ENCODE peak calls at places on chromosomes 3 and 15, in seven cellular contexts. G, C, A, V, D, U and H are unnamed samples.

GRCh38 chr3:107412376-107412775 is 35.1 kb downstream of the CCDC54 start:
- DNase-seq in U (no peak), D (no peak), G (peak), V (no peak), C (no peak), A (no peak), H (no peak)

GRCh38 chr15:31328999-31329639 is 2.5 kb downstream of the KLF13 start:
- DNase-seq in C (peak), V (peak), A (no peak), D (no peak), U (no peak), G (no peak), H (no peak)

GRCh38 chr15:44308415-44308814 is 19.9 kb downstream of the GOLM2 start:
- DNase-seq in A (peak), D (no peak), G (no peak), U (no peak), V (no peak), C (no peak), H (no peak)

GRCh38 chr15:66880380-66881155 is 178.5 kb downstream of the SMAD6 start:
- DNase-seq in V (no peak), C (no peak), U (no peak), D (no peak), G (no peak), A (no peak), H (no peak)

GRCh38 chr3:122214718-122215117 is 31.2 kb downstream of the CASR start:
- DNase-seq in C (no peak), A (no peak), G (no peak), D (no peak), V (no peak), U (no peak), H (no peak)

GRCh38 chr3:169237181-169237580 is 426.3 kb downstream of the MECOM start:
- DNase-seq in D (no peak), G (peak), A (no peak), C (no peak), U (no peak), V (no peak), H (no peak)

GRCh38 chr3:31531465-31531991 is 1.2 kb upstream of the STT3B start:
- DNase-seq in U (no peak), G (peak), C (no peak), A (no peak), V (peak), D (no peak), H (no peak)

GRCh38 chr3:187964759-187965158 is 189.2 kb upstream of the LPP start:
- DNase-seq in A (no peak), V (no peak), G (no peak), D (no peak), C (no peak), U (no peak), H (no peak)

GRCh38 chr15:31473384-31474058 is 146.9 kb downstream of the KLF13 start:
- DNase-seq in G (no peak), C (no peak), D (no peak), A (no peak), V (no peak), U (no peak), H (no peak)

GRCh38 chr15:57920916-57921315 is 144.6 kb downstream of the ALDH1A2 start:
- DNase-seq in G (no peak), A (no peak), U (no peak), D (no peak), C (no peak), V (no peak), H (no peak)

GRCh38 chr3:190514163-190515153 is 573 bp downstream of the IL1RAP start:
- DNase-seq in V (no peak), U (peak), D (no peak), G (peak), C (peak), A (no peak), H (no peak)

GRCh38 chr3:32686713-32687112 is 1.7 kb downstream of the CNOT10 start:
- DNase-seq in U (no peak), C (no peak), V (peak), D (no peak), G (no peak), A (no peak), H (no peak)

GRCh38 chr15:57591822-57592367 is at the start of gene MYZAP:
- DNase-seq in U (no peak), V (peak), G (no peak), A (no peak), D (no peak), C (peak), H (no peak)

GRCh38 chr15:91857772-91858171 is 4.3 kb downstream of the SLCO3A1 start:
- DNase-seq in V (no peak), D (no peak), G (no peak), A (peak), U (no peak), C (no peak), H (no peak)

GRCh38 chr3:39193391-39193790 is 996 bp upstream of the XIRP1 start:
- DNase-seq in U (no peak), G (peak), A (no peak), D (no peak), C (no peak), V (no peak), H (no peak)

GRCh38 chr15:23642413-23643044 is 5.1 kb downstream of the MAGEL2 start:
- DNase-seq in G (peak), A (no peak), U (peak), C (peak), D (no peak), V (peak), H (peak)

GRCh38 chr15:62275818-62276217 is 110.7 kb upstream of the C2CD4B start:
- DNase-seq in G (no peak), A (no peak), U (peak), D (no peak), V (no peak), C (no peak), H (no peak)
- TF ChIP-seq RAD21 in G (no peak), A (no peak), U (no peak), D (no peak), V (no peak), C (no peak), H (no peak)

DNA sequence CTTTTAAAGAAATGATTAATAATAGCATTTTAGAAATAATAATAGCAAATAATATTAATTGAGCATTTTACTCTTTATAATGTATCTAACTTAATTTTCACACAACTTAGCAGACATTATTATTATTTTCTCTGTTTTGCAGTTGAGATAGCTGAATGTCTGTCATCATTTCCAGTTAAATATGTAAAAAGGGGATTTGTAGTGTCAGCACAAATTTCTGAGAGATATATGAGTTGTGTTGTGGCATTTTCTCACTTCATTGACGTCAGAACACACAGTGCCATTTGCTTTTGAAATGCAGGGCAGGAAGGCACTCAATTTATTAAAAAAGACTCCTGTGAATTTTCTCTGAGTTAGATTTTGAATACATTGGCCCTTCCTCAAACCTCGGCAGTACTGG is 111.0 kb downstream of the GRM7 start:
- DNase-seq in V (no peak), A (no peak), D (no peak), C (no peak), U (no peak), G (no peak), H (no peak)
- TF ChIP-seq RAD21 in V (no peak), A (no peak), D (no peak), C (no peak), U (no peak), G (no peak), H (no peak)

DNA sequence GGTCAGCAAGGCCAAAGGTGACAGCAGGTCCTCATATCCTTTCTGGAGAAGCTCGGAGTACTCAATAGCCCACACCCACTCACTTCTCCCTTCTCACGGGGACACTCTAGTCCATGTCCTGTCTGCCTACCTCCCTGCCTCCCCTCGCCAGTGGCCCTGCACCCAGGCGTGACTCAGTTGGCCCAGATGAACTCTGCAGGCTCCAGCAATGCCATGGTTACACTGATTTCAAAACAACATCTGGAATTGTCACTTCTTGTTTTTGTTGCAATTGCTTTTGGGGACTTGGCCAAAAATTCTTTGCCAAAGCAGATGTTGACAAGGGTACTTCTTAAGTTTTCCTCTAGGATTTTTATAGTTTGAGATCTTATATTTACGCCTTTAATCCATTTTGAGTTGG is 13.0 kb downstream of the IL16 start:
- DNase-seq in V (no peak), C (no peak), D (no peak), G (no peak), A (no peak), U (no peak), H (no peak)
- TF ChIP-seq RAD21 in V (no peak), C (no peak), D (no peak), G (no peak), A (no peak), U (no peak), H (no peak)

GRCh38 chr3:143339451-143339850 is 219.9 kb downstream of the CHST2 start:
- DNase-seq in A (no peak), D (no peak), V (no peak), C (no peak), U (no peak), G (no peak), H (no peak)

GRCh38 chr3:143332046-143332445 is 212.5 kb downstream of the CHST2 start:
- DNase-seq in V (no peak), C (no peak), G (no peak), A (no peak), D (no peak), U (no peak), H (no peak)

GRCh38 chr3:143334231-143334630 is 214.7 kb downstream of the CHST2 start:
- DNase-seq in C (no peak), G (no peak), A (no peak), V (no peak), D (no peak), U (no peak), H (no peak)

GRCh38 chr3:143333367-143333766 is 213.8 kb downstream of the CHST2 start:
- DNase-seq in G (no peak), A (no peak), C (no peak), V (no peak), U (no peak), D (no peak), H (no peak)

GRCh38 chr3:143337387-143337786 is 217.8 kb downstream of the CHST2 start:
- DNase-seq in A (no peak), D (no peak), G (no peak), V (no peak), U (no peak), C (no peak), H (no peak)
- TF ChIP-seq RAD21 in A (no peak), D (no peak), G (no peak), V (no peak), U (no peak), C (no peak), H (no peak)

GRCh38 chr3:106083207-106083606 is 214.4 kb upstream of the CBLB start:
- DNase-seq in A (no peak), G (no peak), C (no peak), U (no peak), D (no peak), V (no peak), H (no peak)
- TF ChIP-seq RAD21 in A (no peak), G (no peak), C (no peak), U (no peak), D (no peak), V (no peak), H (no peak)

GRCh38 chr15:70189826-70190225 is 92.1 kb upstream of the TLE3 start:
- DNase-seq in G (no peak), U (no peak), D (no peak), A (no peak), C (no peak), V (no peak), H (no peak)

GRCh38 chr15:70192490-70192889 is 94.8 kb upstream of the TLE3 start:
- DNase-seq in D (no peak), A (no peak), C (no peak), V (no peak), G (no peak), U (no peak), H (no peak)

GRCh38 chr15:70190296-70190695 is 92.6 kb upstream of the TLE3 start:
- DNase-seq in C (no peak), A (no peak), V (no peak), G (no peak), U (no peak), D (no peak), H (no peak)

GRCh38 chr15:70192041-70192440 is 94.3 kb upstream of the TLE3 start:
- DNase-seq in V (no peak), G (no peak), C (no peak), U (no peak), D (no peak), A (no peak), H (no peak)

GRCh38 chr15:70190965-70191364 is 93.2 kb upstream of the TLE3 start:
- DNase-seq in G (no peak), V (no peak), C (no peak), U (no peak), A (no peak), D (no peak), H (no peak)
- TF ChIP-seq RAD21 in G (no peak), V (no peak), C (no peak), U (no peak), A (no peak), D (no peak), H (no peak)

GRCh38 chr3:184582583-184582982 is 21.0 kb downstream of the EPHB3 start:
- DNase-seq in C (no peak), G (no peak), V (no peak), D (no peak), U (no peak), A (no peak), H (no peak)
- TF ChIP-seq RAD21 in C (no peak), G (no peak), V (no peak), D (no peak), U (no peak), A (no peak), H (no peak)

DNA sequence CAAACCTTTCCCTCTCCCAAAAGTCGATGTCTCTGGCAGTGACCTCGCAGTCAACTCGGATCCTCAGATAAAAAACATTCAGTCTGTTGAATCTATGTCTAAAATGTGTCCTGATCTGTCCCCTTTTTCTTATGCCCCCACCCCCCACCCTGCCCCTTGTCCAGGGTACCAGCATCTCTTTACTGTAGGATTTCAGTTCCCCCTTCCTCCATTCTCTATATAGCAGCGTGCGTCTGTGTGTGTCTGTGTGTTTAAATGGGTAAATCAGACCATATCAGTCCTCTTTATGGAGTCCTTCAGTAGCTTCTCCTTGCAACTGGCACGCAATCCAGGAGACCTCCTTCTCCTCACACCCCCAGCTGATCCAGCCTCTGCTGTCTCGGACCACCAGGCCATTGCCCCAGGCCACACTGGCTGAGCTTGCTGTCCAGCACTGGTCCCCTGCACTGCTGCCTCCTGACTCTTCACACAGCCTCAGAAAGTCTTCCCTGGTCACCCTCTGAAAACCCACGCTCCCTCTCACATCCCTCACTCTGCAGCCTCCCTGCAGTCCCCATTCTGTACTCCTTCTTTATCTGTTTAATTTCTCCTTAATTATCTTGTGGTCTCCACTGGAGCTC is 1.5 kb downstream of the LRRK1 start:
- DNase-seq in D (no peak), C (no peak), V (no peak), A (no peak), U (no peak), G (no peak), H (no peak)
- TF ChIP-seq RAD21 in D (no peak), C (no peak), V (no peak), A (no peak), U (no peak), G (no peak), H (no peak)

GRCh38 chr3:23952646-23953045 is 7.6 kb downstream of the NR1D2 start:
- DNase-seq in C (no peak), G (no peak), V (no peak), U (no peak), D (no peak), A (peak), H (no peak)
- TF ChIP-seq RAD21 in C (no peak), G (no peak), V (no peak), U (no peak), D (no peak), A (no peak), H (no peak)

GRCh38 chr3:64354956-64355355 is 129.7 kb upstream of the PRICKLE2 start:
- DNase-seq in D (no peak), A (no peak), U (no peak), G (no peak), C (no peak), V (no peak), H (no peak)
- TF ChIP-seq RAD21 in D (no peak), A (no peak), U (no peak), G (no peak), C (no peak), V (no peak), H (no peak)